ENCODE peak calls at places on chromosomes 16 and 17, in eight cellular contexts. F, X, Z, P, S, J, O and L are unnamed samples. For H3K9me3, the result is how much of the 10 kb centered on the place peaks cover.

GRCh38 chr17:65190467-65191095 is 53.4 kb downstream of the RGS9 start:
- DNase-seq in J (no peak), S (no peak), Z (no peak), X (no peak), P (no peak), O (no peak), F (peak), L (no peak)

GRCh38 chr17:74546586-74546985 is 671 bp upstream of the CD300C start:
- DNase-seq in P (no peak), Z (no peak), J (no peak), S (no peak), X (no peak), F (no peak), O (no peak), L (no peak)

GRCh38 chr16:57534881-57535658 is 1.3 kb downstream of the CCDC102A start:
- DNase-seq in X (no peak), F (no peak), J (no peak), P (no peak), Z (peak), S (no peak), O (no peak), L (no peak)

GRCh38 chr17:68623811-68624210 is 22.6 kb upstream of the FAM20A start:
- DNase-seq in X (peak), Z (no peak), O (no peak), P (no peak), F (no peak), J (no peak), S (no peak), L (no peak)

GRCh38 chr17:1351275-1351674 is 48.7 kb downstream of the YWHAE start:
- DNase-seq in O (no peak), J (no peak), P (no peak), Z (no peak), F (no peak), X (no peak), S (no peak), L (no peak)

GRCh38 chr17:58741121-58741625 is 14.5 kb upstream of the PPM1E start:
- DNase-seq in O (no peak), S (no peak), P (peak), Z (no peak), F (peak), J (peak), X (peak), L (peak)

GRCh38 chr17:21242780-21243515 is 10.3 kb downstream of the NATD1 start:
- DNase-seq in O (peak), S (no peak), J (no peak), X (no peak), Z (no peak), P (no peak), F (no peak), L (no peak)

GRCh38 chr17:78258323-78259229 is 27.1 kb downstream of the TMEM235 start:
- DNase-seq in O (peak), P (no peak), S (peak), Z (no peak), J (peak), F (peak), X (peak), L (peak)

GRCh38 chr16:3570420-3571062 is 6.7 kb downstream of the NLRC3 start:
- DNase-seq in J (no peak), F (no peak), P (no peak), O (no peak), Z (no peak), X (no peak), S (no peak), L (no peak)

GRCh38 chr16:27401768-27402568 is at the start of gene IL21R:
- DNase-seq in X (no peak), F (peak), O (peak), Z (no peak), P (no peak), J (no peak), S (peak), L (no peak)

DNA sequence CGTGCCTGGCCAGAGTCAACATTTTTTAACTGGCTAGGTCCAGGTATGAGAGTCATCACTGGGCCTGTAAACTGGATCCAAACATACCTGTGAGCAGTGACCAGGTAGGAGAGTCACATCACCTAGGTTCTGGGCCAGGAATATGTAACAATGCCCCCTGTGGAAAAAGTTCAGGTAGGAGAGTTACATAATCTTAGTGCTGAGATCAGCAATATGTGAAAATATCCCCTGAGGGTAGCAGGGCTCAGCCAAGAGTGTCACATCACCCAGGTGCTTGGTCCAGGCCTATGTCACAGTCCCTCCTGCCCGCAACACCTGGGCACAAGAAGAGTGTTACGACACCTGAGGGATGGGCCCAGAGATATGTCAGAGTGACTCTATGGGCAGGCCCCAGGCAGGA is 2104.7 kb downstream of the TP53TG3F start:
- DNase-seq in O (no peak), X (no peak), S (no peak), P (no peak), Z (no peak), J (no peak), F (no peak), L (no peak)
- H3K9me3 ChIP-seq in O (under half), X (under half), S (under half), P (under half), Z (under half), J (under half), F (under half), L (under half)

GRCh38 chr16:2465653-2466415 is 5.3 kb upstream of the NTN3 start:
- DNase-seq in X (peak), Z (no peak), P (no peak), J (no peak), O (no peak), S (no peak), F (no peak), L (no peak)
- H3K4me3 ChIP-seq in X (no peak), Z (no peak), P (no peak), J (no peak), O (no peak), S (no peak), F (no peak), L (no peak)

DNA sequence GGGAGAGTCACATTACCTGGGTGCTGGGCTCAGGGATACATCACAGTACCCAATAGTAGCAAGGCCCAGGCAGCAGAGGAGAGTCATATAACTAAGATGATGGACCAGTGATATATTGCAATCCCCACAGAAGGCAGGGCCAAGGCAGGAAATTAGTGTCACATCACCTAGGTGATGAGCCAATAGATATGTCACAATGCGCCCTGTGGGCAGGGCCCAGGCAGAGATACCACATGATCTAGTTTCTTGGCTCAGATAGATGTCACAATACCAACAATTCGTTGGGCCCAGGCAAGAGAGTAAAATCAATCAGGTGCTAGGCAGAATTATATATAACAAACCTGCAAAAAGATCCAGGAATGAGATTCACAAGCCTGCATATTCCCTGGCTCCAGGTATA is 2111.5 kb downstream of the TP53TG3F start:
- DNase-seq in J (no peak), Z (no peak), P (no peak), X (no peak), F (no peak), S (no peak), O (no peak), L (no peak)
- H3K9me3 ChIP-seq in J (under half), Z (under half), P (under half), X (half or more), F (under half), S (under half), O (under half), L (under half)

GRCh38 chr17:72590382-72590781 is 469.6 kb downstream of the SOX9 start:
- DNase-seq in S (no peak), F (peak), J (no peak), Z (no peak), P (no peak), X (peak), O (no peak), L (no peak)
- H3K4me3 ChIP-seq in S (no peak), F (peak), J (peak), Z (peak), P (peak), X (no peak), O (peak), L (peak)

DNA sequence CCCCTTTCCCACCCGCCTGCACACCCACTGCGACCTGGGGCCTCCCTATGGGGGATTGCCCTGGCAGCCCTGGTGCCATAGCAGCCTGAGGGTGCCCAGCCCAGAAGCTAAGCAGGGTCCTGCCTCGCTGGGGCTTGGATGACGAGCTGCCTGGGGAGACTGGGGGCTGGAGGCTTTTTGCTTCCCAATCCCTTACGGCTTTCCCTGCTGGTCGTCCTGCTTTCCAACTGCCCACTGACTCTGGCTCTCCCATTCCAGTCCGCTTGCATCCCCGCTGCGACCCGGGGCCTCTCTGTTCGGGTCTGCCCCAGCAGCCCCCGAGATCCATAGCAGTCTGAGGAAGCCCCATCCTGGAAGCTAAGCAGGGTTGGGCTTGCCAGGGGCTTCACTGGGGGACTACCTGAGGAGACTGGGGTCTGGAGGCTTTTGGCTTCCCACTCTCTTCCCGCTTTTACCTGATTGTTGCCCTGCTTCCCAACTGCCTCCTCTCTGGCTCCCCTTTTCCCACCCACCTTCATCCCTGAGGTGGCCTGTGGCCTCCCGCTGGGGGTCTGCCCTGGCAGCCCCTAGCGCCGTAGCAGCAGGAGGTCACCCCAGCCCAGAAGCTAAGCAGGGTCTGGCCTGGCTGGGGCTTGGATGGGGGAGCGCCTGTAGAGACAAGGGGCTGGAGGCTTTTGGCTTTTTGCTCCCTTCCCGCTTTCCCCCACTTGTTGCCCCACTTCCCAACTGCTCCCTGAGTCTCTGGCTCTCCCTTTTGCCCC is 2292.8 kb downstream of the TP53TG3F start:
- DNase-seq in P (no peak), X (no peak), J (no peak), S (no peak), O (no peak), Z (peak), F (no peak), L (no peak)
- H3K9me3 ChIP-seq in P (half or more), X (half or more), J (under half), S (under half), O (under half), Z (under half), F (under half), L (under half)

DNA sequence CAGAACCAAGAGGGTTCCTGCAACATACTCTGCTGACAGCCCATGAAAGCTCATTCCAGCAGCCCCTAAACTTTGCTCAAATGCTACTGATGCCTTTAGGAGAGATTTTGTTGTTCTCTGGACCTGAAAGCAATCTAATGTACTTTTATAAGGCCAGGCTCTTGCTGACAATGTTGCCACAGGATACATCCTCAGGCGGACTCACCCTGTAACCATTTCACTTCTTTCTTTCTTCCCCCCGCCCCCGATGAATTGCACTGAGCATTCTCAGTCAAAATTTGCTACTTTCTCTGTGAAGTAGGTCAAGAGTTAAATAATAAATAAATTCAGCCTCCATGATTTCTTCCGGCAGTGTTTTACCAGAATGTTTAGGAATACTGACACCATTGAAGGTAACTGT is 1.5 kb downstream of the GAS7 start:
- DNase-seq in Z (no peak), S (no peak), P (no peak), X (no peak), F (no peak), O (no peak), J (no peak), L (no peak)
- H3K4me3 ChIP-seq in Z (peak), S (no peak), P (peak), X (no peak), F (peak), O (peak), J (peak), L (no peak)

GRCh38 chr16:21326459-21326858 is 48.4 kb upstream of the CRYM start:
- DNase-seq in P (no peak), S (no peak), X (no peak), Z (no peak), O (no peak), F (no peak), J (no peak), L (no peak)
- H3K9me3 ChIP-seq in P (under half), S (under half), X (under half), Z (under half), O (under half), F (under half), J (under half), L (under half)

DNA sequence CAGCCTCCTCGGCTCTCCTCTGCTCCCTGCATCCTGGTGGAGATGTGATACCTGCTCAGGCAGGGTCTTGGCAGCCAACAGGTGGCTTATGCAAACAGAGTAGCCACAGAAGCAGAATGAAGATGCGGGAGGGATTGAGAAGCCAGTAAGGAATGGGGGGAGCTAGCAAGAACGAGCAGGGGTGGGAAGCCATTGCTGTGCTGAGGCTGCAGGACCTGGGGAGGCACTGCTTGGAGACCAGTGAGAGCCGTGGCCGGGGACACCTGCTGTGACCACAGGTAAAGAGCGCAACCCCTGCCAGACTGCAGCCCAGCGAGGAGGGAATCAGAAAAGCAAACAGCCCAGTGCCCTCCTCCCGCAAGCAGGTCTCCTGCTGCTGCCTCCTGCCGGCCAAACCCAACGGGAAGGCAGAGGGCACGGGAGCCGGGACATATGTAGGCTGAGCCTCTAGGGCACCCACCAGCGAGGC is 14.7 kb downstream of the AIPL1 start:
- DNase-seq in F (no peak), P (no peak), O (no peak), Z (no peak), S (no peak), J (peak), X (no peak), L (no peak)
- H3K4me3 ChIP-seq in F (no peak), P (no peak), O (no peak), Z (no peak), S (no peak), J (no peak), X (no peak), L (no peak)

GRCh38 chr17:71011389-71011788 is 842.1 kb downstream of the KCNJ2 start:
- DNase-seq in S (no peak), Z (no peak), F (no peak), J (no peak), X (no peak), O (no peak), P (no peak), L (peak)
- H3K9me3 ChIP-seq in S (under half), Z (under half), F (under half), J (under half), X (under half), O (under half), P (under half), L (under half)